ENCODE peak calls at places on chromosomes 3 and 15, in seven cellular contexts. N, U, D, Y, E, T and A are unnamed samples.

GRCh38 chr3:126153695-126154360 is 26.6 kb downstream of the ALDH1L1 start:
- DNase-seq in N (no peak), U (no peak), D (no peak), Y (no peak), E (no peak), T (no peak), A (no peak)

GRCh38 chr3:187828571-187829452 is 83.5 kb upstream of the BCL6 start:
- DNase-seq in N (no peak), U (no peak), D (no peak), Y (no peak), E (no peak), T (no peak), A (no peak)

GRCh38 chr3:172148269-172148668 is 108.9 kb downstream of the FNDC3B start:
- DNase-seq in N (peak), U (no peak), D (no peak), Y (no peak), E (no peak), T (peak), A (no peak)

GRCh38 chr15:79977431-79977940 is 6.5 kb upstream of the BCL2A1 start:
- DNase-seq in N (peak), U (no peak), D (no peak), Y (no peak), E (no peak), T (peak), A (no peak)

GRCh38 chr3:28651159-28651558 is 302.5 kb upstream of the AZI2 start:
- DNase-seq in N (no peak), U (no peak), D (no peak), Y (no peak), E (no peak), T (no peak), A (no peak)

GRCh38 chr3:100221159-100221558 is 39.6 kb upstream of the TBC1D23 start:
- DNase-seq in N (no peak), U (no peak), D (no peak), Y (no peak), E (no peak), T (no peak), A (no peak)

GRCh38 chr3:94360982-94361381 is 298.1 kb downstream of the NSUN3 start:
- DNase-seq in N (peak), U (no peak), D (peak), Y (peak), E (no peak), T (no peak), A (no peak)

GRCh38 chr3:134718736-134719135 is 67.9 kb upstream of the KY start:
- DNase-seq in N (peak), U (no peak), D (no peak), Y (no peak), E (no peak), T (peak), A (no peak)

GRCh38 chr3:41053220-41053619 is 146.1 kb upstream of the CTNNB1 start:
- DNase-seq in N (no peak), U (no peak), D (no peak), Y (no peak), E (no peak), T (no peak), A (no peak)

DNA sequence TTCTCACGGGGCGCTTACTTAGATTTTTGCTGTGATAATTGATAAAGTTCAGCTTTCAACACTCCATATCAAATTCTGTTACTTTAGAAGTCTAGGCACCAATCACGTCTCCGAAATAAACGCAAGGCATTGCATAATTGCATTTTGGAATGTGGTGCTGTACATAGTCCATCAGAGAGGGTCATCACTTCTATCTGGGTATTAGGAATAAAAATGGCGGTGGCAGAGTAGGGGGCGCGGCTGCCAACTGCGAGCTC is 365 bp upstream of the UQCC5 start:
- DNase-seq in N (no peak), U (no peak), D (no peak), Y (no peak), E (no peak), T (no peak), A (no peak)
- H3K27ac ChIP-seq in N (no peak), U (no peak), D (peak), Y (peak), E (peak), T (no peak), A (no peak)

DNA sequence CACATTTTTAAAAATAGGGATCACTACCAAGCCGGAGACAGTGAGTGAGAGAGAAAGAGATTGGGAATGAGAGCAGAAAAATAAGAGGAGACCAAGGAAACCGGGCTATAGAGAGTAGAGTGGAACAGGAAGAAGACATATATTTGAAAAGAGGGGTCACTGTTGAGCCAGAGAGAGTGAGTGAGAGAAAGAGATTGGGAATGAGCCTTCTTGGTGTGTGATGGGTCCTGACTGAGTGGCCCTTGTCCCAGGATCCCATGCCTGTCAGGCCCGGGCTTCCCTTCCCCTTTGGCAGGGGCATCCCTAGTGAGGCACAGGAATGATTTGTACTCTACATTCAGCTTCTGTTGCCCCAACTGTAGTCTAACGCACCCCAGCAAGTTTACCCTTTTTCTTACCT is 646.6 kb downstream of the NTRK3 start:
- DNase-seq in N (no peak), U (no peak), D (no peak), Y (no peak), E (no peak), T (no peak), A (no peak)
- H3K27ac ChIP-seq in N (peak), U (no peak), D (no peak), Y (peak), E (no peak), T (no peak), A (no peak)

GRCh38 chr3:128648402-128648801 is 2.2 kb downstream of the RPN1 start:
- DNase-seq in N (no peak), U (no peak), D (no peak), Y (no peak), E (no peak), T (no peak), A (no peak)
- H3K27ac ChIP-seq in N (no peak), U (no peak), D (peak), Y (no peak), E (peak), T (no peak), A (no peak)

GRCh38 chr3:16429086-16429485 is 84.4 kb downstream of the RFTN1 start:
- DNase-seq in N (peak), U (no peak), D (no peak), Y (no peak), E (no peak), T (no peak), A (no peak)
- H3K27ac ChIP-seq in N (no peak), U (no peak), D (no peak), Y (no peak), E (no peak), T (peak), A (no peak)

GRCh38 chr15:100690032-100690785 is 87.8 kb downstream of the ASB7 start:
- DNase-seq in N (no peak), U (no peak), D (no peak), Y (no peak), E (no peak), T (no peak), A (no peak)

GRCh38 chr15:100689500-100689899 is 87.1 kb downstream of the ASB7 start:
- DNase-seq in N (no peak), U (no peak), D (no peak), Y (no peak), E (no peak), T (no peak), A (no peak)

GRCh38 chr15:100686725-100687488 is 84.5 kb downstream of the ASB7 start:
- DNase-seq in N (peak), U (no peak), D (no peak), Y (no peak), E (no peak), T (peak), A (no peak)

GRCh38 chr15:100687532-100688215 is 85.3 kb downstream of the ASB7 start:
- DNase-seq in N (peak), U (no peak), D (no peak), Y (no peak), E (no peak), T (peak), A (no peak)

DNA sequence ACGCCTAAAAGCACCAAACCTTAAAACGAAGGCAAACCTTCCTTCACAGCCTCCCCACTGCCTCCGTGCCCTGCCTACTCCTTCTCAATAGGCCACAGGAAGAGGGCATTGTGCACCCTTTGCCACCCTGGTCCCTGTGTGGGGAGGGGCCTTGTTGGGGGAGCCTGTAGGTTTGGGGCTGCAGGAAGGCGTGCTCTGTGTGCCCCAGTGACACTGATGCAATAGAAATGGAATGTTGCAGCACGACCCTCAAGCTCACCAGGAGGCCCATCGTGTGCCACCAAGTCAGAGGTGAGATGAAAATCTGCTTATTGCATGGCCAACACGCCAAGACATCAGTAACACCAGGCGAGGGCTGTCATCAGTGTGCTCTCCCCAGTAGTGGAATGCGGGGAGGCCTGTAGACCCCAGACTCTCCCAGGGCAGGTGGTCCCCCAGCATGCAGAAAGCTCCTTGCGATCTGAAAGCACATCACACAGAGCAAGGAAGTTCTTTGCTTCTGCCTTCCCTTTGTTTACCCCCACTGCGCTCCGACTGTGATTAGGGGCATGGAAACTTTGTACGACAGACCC is 86.2 kb downstream of the ASB7 start:
- DNase-seq in N (no peak), U (no peak), D (no peak), Y (no peak), E (no peak), T (no peak), A (no peak)
- H3K27ac ChIP-seq in N (peak), U (no peak), D (no peak), Y (no peak), E (no peak), T (peak), A (no peak)

DNA sequence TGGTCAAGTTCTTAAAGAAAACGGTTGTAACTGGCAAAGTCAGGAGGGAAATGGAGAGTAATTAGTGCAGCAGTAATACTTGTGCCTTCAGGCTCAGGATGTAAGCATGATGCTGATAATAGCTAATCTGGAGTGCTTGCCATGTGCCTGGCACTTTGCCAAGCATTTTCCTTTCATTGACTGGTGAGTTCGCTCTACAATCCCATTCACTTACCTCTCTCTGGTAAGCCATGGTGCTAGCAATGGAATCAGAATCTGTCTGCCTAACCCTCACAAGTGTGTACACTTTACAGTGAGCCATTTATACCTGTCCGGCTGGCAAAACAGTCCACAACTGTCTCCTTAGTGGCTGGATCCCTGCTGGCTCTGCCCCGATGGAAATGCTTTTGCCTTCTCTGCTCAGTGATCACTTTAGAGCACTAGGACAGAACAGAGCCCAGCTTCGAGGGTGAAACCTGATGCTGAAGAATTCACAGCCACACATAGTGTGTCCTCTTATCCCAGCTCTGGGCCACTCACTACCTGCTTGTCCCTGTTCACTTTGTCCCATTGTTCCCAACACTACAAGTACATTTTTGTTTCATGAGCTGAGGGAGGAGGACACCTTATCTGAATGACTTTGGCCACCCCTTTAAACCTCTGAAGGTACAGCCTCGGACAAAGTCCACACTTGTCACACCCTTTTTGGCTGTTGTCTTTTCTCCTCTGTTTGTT is 10.3 kb downstream of the CHP1 start:
- DNase-seq in N (no peak), U (no peak), D (peak), Y (no peak), E (no peak), T (no peak), A (no peak)
- H3K27ac ChIP-seq in N (no peak), U (no peak), D (peak), Y (no peak), E (no peak), T (no peak), A (no peak)